ENCODE peak calls at places on chromosomes 5 and 9, in nine cellular contexts. One of them, this sample, is unnamed.

GRCh38 chr5:173733831-173734491 is 117.5 kb upstream of the BOD1 start:
- DNase-seq in kidney epithelial cell: no peak
- DNase-seq in HCT116: no peak
- DNase-seq in NCI-H1105 treated with DMSO at 0.1 percent for 48 hours: no peak
- DNase-seq in cardiac muscle cell: no peak
- DNase-seq in HTR-8/SVneo: no peak
- DNase-seq in DMS153: no peak
- DNase-seq in RPMI8226: peak
- DNase-seq in germinal center: peak
- DNase-seq in this sample: no peak

GRCh38 chr5:60842859-60843692 is 993 bp downstream of the ELOVL7 start:
- DNase-seq in HTR-8/SVneo: peak
- DNase-seq in DMS153: no peak
- DNase-seq in cardiac muscle cell: peak
- DNase-seq in RPMI8226: peak
- DNase-seq in germinal center: no peak
- DNase-seq in NCI-H1105 treated with DMSO at 0.1 percent for 48 hours: peak
- DNase-seq in HCT116: no peak
- DNase-seq in kidney epithelial cell: no peak
- DNase-seq in this sample: no peak

GRCh38 chr9:6896562-6896961 is 138.8 kb downstream of the KDM4C start:
- DNase-seq in HTR-8/SVneo: no peak
- DNase-seq in RPMI8226: no peak
- DNase-seq in cardiac muscle cell: no peak
- DNase-seq in NCI-H1105 treated with DMSO at 0.1 percent for 48 hours: no peak
- DNase-seq in DMS153: no peak
- DNase-seq in HCT116: no peak
- DNase-seq in germinal center: no peak
- DNase-seq in kidney epithelial cell: no peak
- DNase-seq in this sample: no peak

GRCh38 chr9:35828716-35829083 is at the start of gene FAM221B:
- DNase-seq in HTR-8/SVneo: no peak
- DNase-seq in kidney epithelial cell: no peak
- DNase-seq in RPMI8226: peak
- DNase-seq in cardiac muscle cell: peak
- DNase-seq in HCT116: no peak
- DNase-seq in DMS153: no peak
- DNase-seq in germinal center: no peak
- DNase-seq in NCI-H1105 treated with DMSO at 0.1 percent for 48 hours: peak
- DNase-seq in this sample: no peak

GRCh38 chr5:60672693-60673264 is 27.2 kb downstream of the DEPDC1B start:
- DNase-seq in RPMI8226: no peak
- DNase-seq in germinal center: no peak
- DNase-seq in HCT116: no peak
- DNase-seq in NCI-H1105 treated with DMSO at 0.1 percent for 48 hours: no peak
- DNase-seq in HTR-8/SVneo: no peak
- DNase-seq in cardiac muscle cell: no peak
- DNase-seq in DMS153: no peak
- DNase-seq in kidney epithelial cell: no peak
- DNase-seq in this sample: no peak

GRCh38 chr5:73126381-73126780 is 6.0 kb downstream of the TMEM171 start:
- DNase-seq in cardiac muscle cell: no peak
- DNase-seq in HTR-8/SVneo: no peak
- DNase-seq in DMS153: no peak
- DNase-seq in germinal center: no peak
- DNase-seq in NCI-H1105 treated with DMSO at 0.1 percent for 48 hours: no peak
- DNase-seq in kidney epithelial cell: no peak
- DNase-seq in HCT116: no peak
- DNase-seq in RPMI8226: peak
- DNase-seq in this sample: no peak

GRCh38 chr9:18824095-18824666 is 208.8 kb downstream of the SAXO1 start:
- DNase-seq in germinal center: no peak
- DNase-seq in NCI-H1105 treated with DMSO at 0.1 percent for 48 hours: peak
- DNase-seq in kidney epithelial cell: no peak
- DNase-seq in HCT116: no peak
- DNase-seq in cardiac muscle cell: no peak
- DNase-seq in DMS153: no peak
- DNase-seq in HTR-8/SVneo: no peak
- DNase-seq in RPMI8226: peak
- DNase-seq in this sample: no peak

GRCh38 chr5:115262405-115263247 is at the start of gene PGGT1B:
- DNase-seq in RPMI8226: peak
- DNase-seq in HTR-8/SVneo: peak
- DNase-seq in cardiac muscle cell: peak
- DNase-seq in kidney epithelial cell: no peak
- DNase-seq in germinal center: peak
- DNase-seq in DMS153: peak
- DNase-seq in NCI-H1105 treated with DMSO at 0.1 percent for 48 hours: peak
- DNase-seq in HCT116: peak
- DNase-seq in this sample: peak

GRCh38 chr9:93032545-93032944 is 26.0 kb upstream of the SUSD3 start:
- DNase-seq in kidney epithelial cell: no peak
- DNase-seq in NCI-H1105 treated with DMSO at 0.1 percent for 48 hours: no peak
- DNase-seq in germinal center: no peak
- DNase-seq in RPMI8226: no peak
- DNase-seq in DMS153: no peak
- DNase-seq in HCT116: no peak
- DNase-seq in HTR-8/SVneo: no peak
- DNase-seq in cardiac muscle cell: no peak
- DNase-seq in this sample: no peak

GRCh38 chr9:137138058-137138697 is 776 bp upstream of the GRIN1 start:
- DNase-seq in DMS153: no peak
- DNase-seq in HTR-8/SVneo: no peak
- DNase-seq in HCT116: no peak
- DNase-seq in cardiac muscle cell: no peak
- DNase-seq in germinal center: peak
- DNase-seq in RPMI8226: no peak
- DNase-seq in NCI-H1105 treated with DMSO at 0.1 percent for 48 hours: peak
- DNase-seq in kidney epithelial cell: no peak
- DNase-seq in this sample: peak

GRCh38 chr5:83473344-83474169 is 2.0 kb downstream of the VCAN start:
- DNase-seq in DMS153: peak
- DNase-seq in germinal center: peak
- DNase-seq in HTR-8/SVneo: peak
- DNase-seq in kidney epithelial cell: peak
- DNase-seq in RPMI8226: peak
- DNase-seq in cardiac muscle cell: peak
- DNase-seq in NCI-H1105 treated with DMSO at 0.1 percent for 48 hours: peak
- DNase-seq in HCT116: peak
- DNase-seq in this sample: no peak

GRCh38 chr9:121640076-121640475 is 11.4 kb upstream of the DAB2IP start:
- DNase-seq in DMS153: no peak
- DNase-seq in HCT116: no peak
- DNase-seq in RPMI8226: peak
- DNase-seq in HTR-8/SVneo: peak
- DNase-seq in NCI-H1105 treated with DMSO at 0.1 percent for 48 hours: peak
- DNase-seq in kidney epithelial cell: no peak
- DNase-seq in germinal center: peak
- DNase-seq in cardiac muscle cell: peak
- DNase-seq in this sample: no peak

GRCh38 chr5:83306572-83307241 is 164.8 kb upstream of the VCAN start:
- DNase-seq in kidney epithelial cell: peak
- DNase-seq in cardiac muscle cell: peak
- DNase-seq in HTR-8/SVneo: no peak
- DNase-seq in DMS153: no peak
- DNase-seq in RPMI8226: no peak
- DNase-seq in HCT116: peak
- DNase-seq in germinal center: peak
- DNase-seq in NCI-H1105 treated with DMSO at 0.1 percent for 48 hours: no peak
- DNase-seq in this sample: no peak

GRCh38 chr9:16825971-16826370 is 44.5 kb downstream of the BNC2 start:
- DNase-seq in cardiac muscle cell: no peak
- DNase-seq in DMS153: no peak
- DNase-seq in RPMI8226: no peak
- DNase-seq in HCT116: no peak
- DNase-seq in kidney epithelial cell: no peak
- DNase-seq in HTR-8/SVneo: peak
- DNase-seq in germinal center: no peak
- DNase-seq in NCI-H1105 treated with DMSO at 0.1 percent for 48 hours: no peak
- DNase-seq in this sample: no peak

GRCh38 chr5:116970318-116970717 is 395.7 kb upstream of the SEMA6A start:
- DNase-seq in HTR-8/SVneo: no peak
- DNase-seq in kidney epithelial cell: no peak
- DNase-seq in HCT116: no peak
- DNase-seq in NCI-H1105 treated with DMSO at 0.1 percent for 48 hours: peak
- DNase-seq in cardiac muscle cell: peak
- DNase-seq in RPMI8226: peak
- DNase-seq in germinal center: no peak
- DNase-seq in DMS153: peak
- DNase-seq in this sample: peak

GRCh38 chr5:149317281-149318048 is 27.8 kb upstream of the GRPEL2 start:
- DNase-seq in RPMI8226: peak
- DNase-seq in HTR-8/SVneo: peak
- DNase-seq in HCT116: peak
- DNase-seq in cardiac muscle cell: peak
- DNase-seq in germinal center: peak
- DNase-seq in NCI-H1105 treated with DMSO at 0.1 percent for 48 hours: peak
- DNase-seq in DMS153: no peak
- DNase-seq in kidney epithelial cell: no peak
- DNase-seq in this sample: no peak

GRCh38 chr9:127904888-127905728 is 5.7 kb upstream of the ST6GALNAC6 start:
- DNase-seq in HTR-8/SVneo: no peak
- DNase-seq in kidney epithelial cell: no peak
- DNase-seq in cardiac muscle cell: no peak
- DNase-seq in NCI-H1105 treated with DMSO at 0.1 percent for 48 hours: no peak
- DNase-seq in DMS153: no peak
- DNase-seq in germinal center: peak
- DNase-seq in RPMI8226: no peak
- DNase-seq in HCT116: no peak
- DNase-seq in this sample: no peak

GRCh38 chr9:135116892-135117680 is 29.6 kb downstream of the OLFM1 start:
- DNase-seq in HCT116: no peak
- DNase-seq in DMS153: no peak
- DNase-seq in kidney epithelial cell: no peak
- DNase-seq in germinal center: no peak
- DNase-seq in RPMI8226: no peak
- DNase-seq in HTR-8/SVneo: no peak
- DNase-seq in NCI-H1105 treated with DMSO at 0.1 percent for 48 hours: no peak
- DNase-seq in cardiac muscle cell: no peak
- DNase-seq in this sample: peak

GRCh38 chr9:42388146-42388690 is 204.8 kb downstream of the SPATA31A6 start:
- DNase-seq in germinal center: peak
- DNase-seq in cardiac muscle cell: no peak
- DNase-seq in RPMI8226: no peak
- DNase-seq in HCT116: no peak
- DNase-seq in DMS153: no peak
- DNase-seq in HTR-8/SVneo: peak
- DNase-seq in NCI-H1105 treated with DMSO at 0.1 percent for 48 hours: no peak
- DNase-seq in kidney epithelial cell: no peak
- DNase-seq in this sample: no peak

GRCh38 chr9:8880031-8880430 is 1080.5 kb upstream of the DMAC1 start:
- DNase-seq in RPMI8226: no peak
- DNase-seq in cardiac muscle cell: no peak
- DNase-seq in HTR-8/SVneo: no peak
- DNase-seq in NCI-H1105 treated with DMSO at 0.1 percent for 48 hours: peak
- DNase-seq in HCT116: no peak
- DNase-seq in kidney epithelial cell: no peak
- DNase-seq in germinal center: no peak
- DNase-seq in DMS153: peak
- DNase-seq in this sample: no peak

GRCh38 chr5:594241-594860 is 17.8 kb upstream of the CEP72 start:
- DNase-seq in germinal center: no peak
- DNase-seq in HTR-8/SVneo: no peak
- DNase-seq in DMS153: no peak
- DNase-seq in RPMI8226: no peak
- DNase-seq in cardiac muscle cell: no peak
- DNase-seq in HCT116: no peak
- DNase-seq in NCI-H1105 treated with DMSO at 0.1 percent for 48 hours: no peak
- DNase-seq in kidney epithelial cell: no peak
- DNase-seq in this sample: peak

GRCh38 chr9:6007770-6008168 is 7.7 kb downstream of the RANBP6 start:
- DNase-seq in HCT116: peak
- DNase-seq in cardiac muscle cell: peak
- DNase-seq in DMS153: no peak
- DNase-seq in kidney epithelial cell: no peak
- DNase-seq in HTR-8/SVneo: peak
- DNase-seq in RPMI8226: peak
- DNase-seq in germinal center: peak
- DNase-seq in NCI-H1105 treated with DMSO at 0.1 percent for 48 hours: peak
- DNase-seq in this sample: peak

GRCh38 chr9:77764894-77765780 is 117.0 kb upstream of the GNA14 start:
- DNase-seq in kidney epithelial cell: no peak
- DNase-seq in HTR-8/SVneo: peak
- DNase-seq in RPMI8226: no peak
- DNase-seq in HCT116: peak
- DNase-seq in NCI-H1105 treated with DMSO at 0.1 percent for 48 hours: no peak
- DNase-seq in DMS153: no peak
- DNase-seq in cardiac muscle cell: no peak
- DNase-seq in germinal center: no peak
- DNase-seq in this sample: peak

GRCh38 chr9:134624119-134624826 is 17.3 kb upstream of the COL5A1 start:
- DNase-seq in kidney epithelial cell: no peak
- DNase-seq in RPMI8226: no peak
- DNase-seq in germinal center: no peak
- DNase-seq in NCI-H1105 treated with DMSO at 0.1 percent for 48 hours: no peak
- DNase-seq in HTR-8/SVneo: no peak
- DNase-seq in DMS153: no peak
- DNase-seq in cardiac muscle cell: no peak
- DNase-seq in HCT116: no peak
- DNase-seq in this sample: no peak

GRCh38 chr5:132369471-132370240 is at the start of gene SLC22A5:
- DNase-seq in HCT116: peak
- DNase-seq in HTR-8/SVneo: peak
- DNase-seq in DMS153: no peak
- DNase-seq in kidney epithelial cell: no peak
- DNase-seq in germinal center: peak
- DNase-seq in NCI-H1105 treated with DMSO at 0.1 percent for 48 hours: peak
- DNase-seq in RPMI8226: peak
- DNase-seq in cardiac muscle cell: peak
- DNase-seq in this sample: peak

GRCh38 chr9:113677057-113677456 is 199.1 kb upstream of the ZNF618 start:
- DNase-seq in HTR-8/SVneo: no peak
- DNase-seq in germinal center: no peak
- DNase-seq in HCT116: no peak
- DNase-seq in cardiac muscle cell: no peak
- DNase-seq in DMS153: no peak
- DNase-seq in RPMI8226: no peak
- DNase-seq in NCI-H1105 treated with DMSO at 0.1 percent for 48 hours: no peak
- DNase-seq in kidney epithelial cell: no peak
- DNase-seq in this sample: no peak

GRCh38 chr5:8907168-8907868 is 638.6 kb downstream of the SEMA5A start:
- DNase-seq in germinal center: no peak
- DNase-seq in NCI-H1105 treated with DMSO at 0.1 percent for 48 hours: no peak
- DNase-seq in kidney epithelial cell: peak
- DNase-seq in HTR-8/SVneo: peak
- DNase-seq in HCT116: no peak
- DNase-seq in DMS153: no peak
- DNase-seq in cardiac muscle cell: no peak
- DNase-seq in RPMI8226: no peak
- DNase-seq in this sample: no peak

GRCh38 chr5:117455236-117456233 is 880.9 kb upstream of the SEMA6A start:
- DNase-seq in germinal center: no peak
- DNase-seq in RPMI8226: peak
- DNase-seq in HCT116: peak
- DNase-seq in HTR-8/SVneo: no peak
- DNase-seq in kidney epithelial cell: no peak
- DNase-seq in NCI-H1105 treated with DMSO at 0.1 percent for 48 hours: no peak
- DNase-seq in cardiac muscle cell: peak
- DNase-seq in DMS153: no peak
- DNase-seq in this sample: no peak

GRCh38 chr9:127176631-127177030 is 54.2 kb upstream of the ANGPTL2 start:
- DNase-seq in cardiac muscle cell: no peak
- DNase-seq in NCI-H1105 treated with DMSO at 0.1 percent for 48 hours: no peak
- DNase-seq in HCT116: no peak
- DNase-seq in RPMI8226: no peak
- DNase-seq in HTR-8/SVneo: no peak
- DNase-seq in kidney epithelial cell: no peak
- DNase-seq in germinal center: no peak
- DNase-seq in DMS153: no peak
- DNase-seq in this sample: no peak

GRCh38 chr5:168047669-168048111 is 243.8 kb upstream of the WWC1 start:
- DNase-seq in RPMI8226: peak
- DNase-seq in kidney epithelial cell: no peak
- DNase-seq in germinal center: no peak
- DNase-seq in NCI-H1105 treated with DMSO at 0.1 percent for 48 hours: no peak
- DNase-seq in DMS153: no peak
- DNase-seq in cardiac muscle cell: peak
- DNase-seq in HCT116: no peak
- DNase-seq in HTR-8/SVneo: peak
- DNase-seq in this sample: peak

GRCh38 chr9:121876658-121877271 is 216.3 kb downstream of the TTLL11 start:
- DNase-seq in HCT116: no peak
- DNase-seq in cardiac muscle cell: no peak
- DNase-seq in germinal center: no peak
- DNase-seq in RPMI8226: no peak
- DNase-seq in DMS153: no peak
- DNase-seq in HTR-8/SVneo: no peak
- DNase-seq in kidney epithelial cell: no peak
- DNase-seq in NCI-H1105 treated with DMSO at 0.1 percent for 48 hours: no peak
- DNase-seq in this sample: no peak

This sample was measured in NCI-H2171.